ENCODE peak calls at places on chromosomes 3 and 15, in seven cellular contexts. L, T, G, U, O, N and H are unnamed samples.

GRCh38 chr3:32347286-32348125 is 44.1 kb upstream of the CMTM7 start:
- DNase-seq in L (peak), T (peak), G (no peak), U (no peak), O (no peak), N (no peak), H (no peak)

GRCh38 chr3:65582012-65582717 is 456.6 kb downstream of the MAGI1 start:
- DNase-seq in L (no peak), T (no peak), G (no peak), U (no peak), O (no peak), N (no peak), H (no peak)

GRCh38 chr15:33448961-33449611 is 138.3 kb downstream of the RYR3 start:
- DNase-seq in L (no peak), T (no peak), G (no peak), U (no peak), O (no peak), N (no peak), H (no peak)

GRCh38 chr15:76342046-76342381 is 5.4 kb downstream of the ISL2 start:
- DNase-seq in L (no peak), T (no peak), G (no peak), U (no peak), O (no peak), N (no peak), H (no peak)

GRCh38 chr15:33107950-33108349 is 86.6 kb downstream of the FMN1 start:
- DNase-seq in L (no peak), T (no peak), G (no peak), U (no peak), O (no peak), N (no peak), H (no peak)

GRCh38 chr3:49500408-49501257 is 30.6 kb downstream of the DAG1 start:
- DNase-seq in L (peak), T (no peak), G (no peak), U (peak), O (no peak), N (peak), H (no peak)

GRCh38 chr3:185986201-185986600 is 48.4 kb upstream of the TRA2B start:
- DNase-seq in L (no peak), T (no peak), G (no peak), U (no peak), O (no peak), N (no peak), H (no peak)

GRCh38 chr3:10322355-10322715 is 1.4 kb upstream of the SEC13 start:
- DNase-seq in L (no peak), T (peak), G (no peak), U (no peak), O (no peak), N (no peak), H (no peak)

GRCh38 chr15:81313686-81314085 is 10.3 kb downstream of the STARD5 start:
- DNase-seq in L (no peak), T (no peak), G (no peak), U (no peak), O (no peak), N (no peak), H (no peak)

GRCh38 chr3:11118181-11118682 is 36.1 kb upstream of the HRH1 start:
- DNase-seq in L (no peak), T (no peak), G (no peak), U (no peak), O (no peak), N (no peak), H (no peak)

GRCh38 chr3:29513236-29513635 is 232.4 kb downstream of the RBMS3 start:
- DNase-seq in L (peak), T (no peak), G (no peak), U (no peak), O (no peak), N (no peak), H (no peak)

GRCh38 chr3:175304437-175304836 is 445.3 kb downstream of the NAALADL2 start:
- DNase-seq in L (peak), T (no peak), G (no peak), U (no peak), O (no peak), N (no peak), H (no peak)

GRCh38 chr3:58835075-58835474 is 168.5 kb upstream of the FAM3D start:
- DNase-seq in L (no peak), T (no peak), G (no peak), U (no peak), O (no peak), N (no peak), H (no peak)

GRCh38 chr3:101825904-101826445 is 23.3 kb upstream of the NFKBIZ start:
- DNase-seq in L (no peak), T (no peak), G (no peak), U (no peak), O (no peak), N (no peak), H (no peak)

GRCh38 chr3:149542375-149543312 is 68.1 kb downstream of the TM4SF4 start:
- DNase-seq in L (no peak), T (no peak), G (no peak), U (no peak), O (no peak), N (no peak), H (no peak)

GRCh38 chr3:5038243-5038642 is 59.0 kb downstream of the BHLHE40 start:
- DNase-seq in L (no peak), T (no peak), G (no peak), U (no peak), O (no peak), N (no peak), H (no peak)

GRCh38 chr3:189941679-189942078 is 179.0 kb downstream of the P3H2 start:
- DNase-seq in L (no peak), T (no peak), G (no peak), U (no peak), O (no peak), N (no peak), H (no peak)

GRCh38 chr3:180755553-180755952 is 76.3 kb upstream of the CCDC39 start:
- DNase-seq in L (no peak), T (peak), G (no peak), U (no peak), O (no peak), N (no peak), H (no peak)

GRCh38 chr3:136783708-136784191 is 31.6 kb upstream of the STAG1 start:
- DNase-seq in L (no peak), T (no peak), G (no peak), U (no peak), O (no peak), N (no peak), H (no peak)

GRCh38 chr3:101780661-101781060 is 1.6 kb downstream of the NXPE3 start:
- DNase-seq in L (no peak), T (peak), G (no peak), U (no peak), O (no peak), N (peak), H (no peak)

GRCh38 chr3:22117751-22118346 is 366.8 kb upstream of the ZNF385D start:
- DNase-seq in L (no peak), T (peak), G (no peak), U (no peak), O (no peak), N (no peak), H (no peak)

GRCh38 chr3:42139740-42140453 is 48.7 kb downstream of the TRAK1 start:
- DNase-seq in L (no peak), T (no peak), G (no peak), U (no peak), O (no peak), N (no peak), H (no peak)

GRCh38 chr3:11711826-11712225 is 68.1 kb upstream of the VGLL4 start:
- DNase-seq in L (no peak), T (no peak), G (no peak), U (no peak), O (no peak), N (no peak), H (no peak)

GRCh38 chr15:46409879-46410278 is 775.0 kb downstream of the SQOR start:
- DNase-seq in L (no peak), T (no peak), G (no peak), U (no peak), O (no peak), N (no peak), H (peak)

GRCh38 chr15:77033729-77034619 is 36.9 kb downstream of the TSPAN3 start:
- DNase-seq in L (peak), T (no peak), G (peak), U (no peak), O (peak), N (no peak), H (no peak)

GRCh38 chr3:22366781-22367180 is 615.8 kb upstream of the ZNF385D start:
- DNase-seq in L (no peak), T (no peak), G (no peak), U (no peak), O (no peak), N (no peak), H (no peak)

GRCh38 chr3:13894812-13895154 is 14.9 kb upstream of the WNT7A start:
- DNase-seq in L (no peak), T (no peak), G (no peak), U (no peak), O (no peak), N (no peak), H (no peak)
- H3K27ac ChIP-seq in L (no peak), T (no peak), G (no peak), U (no peak), O (peak), N (no peak), H (peak)

DNA sequence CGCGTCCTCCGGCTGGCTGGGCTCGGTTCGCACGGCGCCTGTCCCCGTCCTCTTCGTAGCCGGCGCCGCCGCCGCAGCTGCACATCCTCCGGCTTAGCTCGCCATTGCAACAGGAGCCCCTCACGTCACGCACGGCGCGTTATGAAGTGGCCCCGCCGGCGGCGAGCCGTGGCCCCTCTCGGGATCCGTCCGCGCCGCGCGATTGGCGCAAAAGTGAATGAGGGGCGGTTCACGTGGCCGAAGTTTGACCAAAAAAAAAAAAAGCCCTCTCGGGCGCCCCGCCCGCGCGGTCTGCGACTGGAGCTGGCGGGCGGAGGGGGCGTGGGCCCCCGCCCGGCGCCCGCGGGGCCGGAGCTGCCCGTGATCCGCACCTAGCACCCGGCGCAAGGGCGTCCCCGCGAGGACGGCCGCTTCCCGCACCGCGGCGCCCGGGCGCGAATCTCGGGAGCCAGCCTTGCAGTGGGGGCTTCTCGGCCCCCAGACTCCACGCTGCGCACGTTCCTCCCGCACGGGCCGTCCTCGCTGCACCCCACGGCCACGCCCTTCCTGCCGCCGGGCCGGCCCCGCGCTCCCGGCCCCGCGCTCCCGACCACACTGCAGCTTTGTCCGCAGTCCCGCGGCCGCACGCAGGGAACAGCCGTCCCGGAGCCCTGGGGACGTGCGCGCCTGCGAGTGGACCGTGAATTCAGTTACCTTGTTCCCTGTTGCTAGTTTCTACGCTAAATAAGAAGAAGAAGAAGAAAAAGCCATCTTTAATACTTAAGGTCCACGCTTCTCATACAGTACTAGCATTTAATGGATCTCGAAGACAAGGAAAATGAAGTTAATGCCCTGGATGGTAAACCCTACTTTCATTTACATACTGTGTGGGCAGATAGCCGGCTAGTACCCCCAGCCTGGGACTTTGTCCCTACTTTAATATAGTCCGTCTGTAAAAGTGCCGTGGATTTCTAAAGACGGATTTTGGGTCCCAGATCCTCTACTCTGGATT is at the start of gene CHSY1:
- DNase-seq in L (peak), T (peak), G (peak), U (peak), O (peak), N (peak), H (peak)
- H3K27ac ChIP-seq in L (peak), T (no peak), G (peak), U (peak), O (peak), N (peak), H (peak)

GRCh38 chr3:126834596-126835471 is 130.8 kb downstream of the CHCHD6 start:
- DNase-seq in L (no peak), T (no peak), G (no peak), U (peak), O (no peak), N (no peak), H (no peak)

GRCh38 chr3:126837773-126838172 is 133.7 kb downstream of the CHCHD6 start:
- DNase-seq in L (no peak), T (no peak), G (no peak), U (no peak), O (no peak), N (no peak), H (no peak)

GRCh38 chr3:126836220-126836860 is 132.3 kb downstream of the CHCHD6 start:
- DNase-seq in L (no peak), T (no peak), G (no peak), U (no peak), O (no peak), N (no peak), H (no peak)

GRCh38 chr3:126832933-126833332 is 128.9 kb downstream of the CHCHD6 start:
- DNase-seq in L (no peak), T (no peak), G (no peak), U (no peak), O (no peak), N (no peak), H (no peak)

GRCh38 chr3:126835472-126836219 is 131.6 kb downstream of the CHCHD6 start:
- DNase-seq in L (no peak), T (peak), G (no peak), U (no peak), O (no peak), N (no peak), H (no peak)
- H3K27ac ChIP-seq in L (no peak), T (no peak), G (no peak), U (no peak), O (no peak), N (no peak), H (no peak)

GRCh38 chr3:2303567-2303966 is 204.9 kb downstream of the CNTN4 start:
- DNase-seq in L (no peak), T (peak), G (no peak), U (no peak), O (no peak), N (no peak), H (no peak)

GRCh38 chr3:2300938-2301337 is 202.3 kb downstream of the CNTN4 start:
- DNase-seq in L (no peak), T (no peak), G (no peak), U (no peak), O (no peak), N (no peak), H (no peak)

GRCh38 chr3:2301361-2301760 is 202.7 kb downstream of the CNTN4 start:
- DNase-seq in L (no peak), T (no peak), G (no peak), U (no peak), O (no peak), N (no peak), H (no peak)
- H3K27ac ChIP-seq in L (no peak), T (no peak), G (no peak), U (no peak), O (no peak), N (no peak), H (no peak)

GRCh38 chr15:31343831-31344230 is 17.2 kb downstream of the KLF13 start:
- DNase-seq in L (no peak), T (no peak), G (no peak), U (no peak), O (no peak), N (no peak), H (no peak)
- H3K27ac ChIP-seq in L (peak), T (no peak), G (peak), U (peak), O (peak), N (no peak), H (peak)

GRCh38 chr15:67241132-67241855 is 13.2 kb downstream of the AAGAB start:
- DNase-seq in L (no peak), T (peak), G (no peak), U (no peak), O (no peak), N (no peak), H (no peak)
- H3K27ac ChIP-seq in L (no peak), T (no peak), G (no peak), U (no peak), O (peak), N (no peak), H (no peak)

GRCh38 chr3:167872941-167873340 is 137.4 kb downstream of the SERPINI1 start:
- DNase-seq in L (no peak), T (no peak), G (no peak), U (no peak), O (no peak), N (no peak), H (no peak)

GRCh38 chr3:167872032-167872431 is 136.5 kb downstream of the SERPINI1 start:
- DNase-seq in L (no peak), T (no peak), G (no peak), U (no peak), O (no peak), N (no peak), H (no peak)

GRCh38 chr3:167874667-167875372 is 139.3 kb downstream of the SERPINI1 start:
- DNase-seq in L (peak), T (no peak), G (no peak), U (no peak), O (no peak), N (no peak), H (no peak)

GRCh38 chr3:167880183-167880582 is 144.7 kb downstream of the SERPINI1 start:
- DNase-seq in L (no peak), T (no peak), G (no peak), U (no peak), O (no peak), N (no peak), H (no peak)

DNA sequence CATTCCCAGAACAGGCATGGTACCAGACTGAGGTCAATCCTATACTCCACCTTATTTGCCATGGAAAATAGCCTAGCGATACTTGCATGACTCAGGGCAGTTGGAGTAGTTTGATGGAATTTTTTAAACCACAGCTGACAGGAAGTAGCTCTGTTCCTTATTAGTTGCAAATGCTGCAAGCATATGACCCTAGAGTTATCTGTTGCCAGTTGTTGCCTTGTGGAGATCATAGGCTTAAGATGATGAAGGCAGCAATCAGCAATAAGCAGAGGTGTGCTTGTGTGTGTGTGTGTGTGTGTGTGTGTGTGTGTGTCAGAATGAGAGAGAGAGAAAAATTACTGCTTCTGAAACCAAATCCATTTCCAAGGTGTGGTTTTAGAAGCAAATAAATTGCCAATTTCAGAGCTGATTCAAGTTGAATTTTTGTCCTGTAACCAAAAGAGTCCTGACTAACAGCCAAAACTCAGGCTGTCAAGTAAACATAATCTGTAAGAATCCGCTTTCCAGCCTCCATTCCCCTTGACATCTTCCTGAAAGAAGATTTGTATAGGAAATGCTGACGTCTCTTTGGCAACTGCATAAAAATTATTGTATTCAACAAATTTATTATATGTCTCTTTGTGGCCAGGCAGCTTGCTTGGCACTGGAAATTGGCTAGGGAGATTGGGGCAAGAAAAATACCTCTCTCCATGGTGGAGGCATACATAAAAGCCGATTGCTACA is 141.2 kb downstream of the SERPINI1 start:
- DNase-seq in L (no peak), T (no peak), G (no peak), U (no peak), O (no peak), N (no peak), H (no peak)
- H3K27ac ChIP-seq in L (peak), T (no peak), G (no peak), U (peak), O (no peak), N (no peak), H (no peak)

GRCh38 chr3:134312873-134313838 is 61.1 kb downstream of the AMOTL2 start:
- DNase-seq in L (peak), T (peak), G (peak), U (peak), O (no peak), N (peak), H (no peak)
- H3K27ac ChIP-seq in L (peak), T (peak), G (peak), U (peak), O (no peak), N (peak), H (peak)

DNA sequence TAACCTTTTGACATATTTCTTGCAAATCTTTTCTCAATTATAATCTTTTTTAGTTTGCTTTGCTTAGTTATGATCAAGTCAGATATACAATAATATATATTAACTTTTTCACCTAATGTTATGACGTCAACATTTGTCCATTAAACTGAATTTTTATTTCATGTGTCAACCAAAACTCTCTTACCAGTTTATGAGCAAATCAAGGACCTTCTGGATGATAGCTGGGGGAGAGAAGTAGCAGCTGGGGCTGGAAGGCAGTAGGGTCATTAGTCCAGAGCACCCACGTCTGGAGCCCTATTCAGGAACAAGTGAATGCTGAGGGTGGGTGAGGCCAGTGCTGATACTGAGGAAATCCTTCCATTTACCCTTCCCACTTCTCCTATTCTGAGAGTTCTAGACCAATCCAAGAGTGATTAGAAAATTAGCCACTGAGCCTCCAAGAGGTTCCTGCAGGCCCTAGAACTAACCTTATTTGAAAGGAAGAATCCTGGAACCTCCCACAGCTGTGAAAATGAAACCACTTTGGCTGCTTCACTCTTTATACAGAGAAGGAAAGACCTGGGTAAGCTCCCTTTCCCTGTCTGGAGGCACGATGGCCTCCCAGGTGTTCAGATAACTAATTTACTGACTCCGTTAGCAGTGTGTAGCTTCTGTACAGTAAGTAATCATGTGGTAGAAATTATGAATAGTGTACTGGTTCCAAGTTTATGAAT is 46.2 kb upstream of the VILL start:
- DNase-seq in L (no peak), T (no peak), G (no peak), U (no peak), O (no peak), N (no peak), H (no peak)
- H3K27ac ChIP-seq in L (peak), T (no peak), G (peak), U (no peak), O (no peak), N (peak), H (no peak)

GRCh38 chr15:63992300-63992699 is 54.0 kb downstream of the DAPK2 start:
- DNase-seq in L (no peak), T (no peak), G (no peak), U (no peak), O (no peak), N (no peak), H (no peak)
- H3K27ac ChIP-seq in L (peak), T (no peak), G (peak), U (peak), O (no peak), N (no peak), H (no peak)